ENCODE peak calls at places on chromosome X, in five cellular contexts. A is H1, D is mesenchymal stem cell, K is trophoblast cell, B is H9. E is an unnamed sample.

GRCh38 chrX:39484159-39484558 is 613.6 kb downstream of the BCOR start:
- DNase-seq in A (no peak), D (no peak), K (no peak), B (no peak), E (no peak)

GRCh38 chrX:23114256-23114655 is 114.5 kb downstream of the DDX53 start:
- DNase-seq in A (no peak), D (no peak), K (peak), B (no peak), E (no peak)

GRCh38 chrX:45557390-45557789 is 356.7 kb upstream of the DIPK2B start:
- DNase-seq in A (no peak), D (peak), K (no peak), B (no peak), E (no peak)

GRCh38 chrX:68440940-68441339 is 7.6 kb upstream of the OPHN1 start:
- DNase-seq in A (no peak), D (peak), K (no peak), B (no peak), E (no peak)

GRCh38 chrX:46759645-46759974 is 692 bp upstream of the SLC9A7 start:
- DNase-seq in A (no peak), D (no peak), K (no peak), B (no peak), E (peak)

GRCh38 chrX:13048265-13048664 is 3.8 kb upstream of the FAM9C start:
- DNase-seq in A (no peak), D (peak), K (no peak), B (no peak), E (no peak)

GRCh38 chrX:70485466-70485865 is 40.8 kb downstream of the DLG3 start:
- DNase-seq in A (no peak), D (no peak), K (peak), B (no peak), E (no peak)

GRCh38 chrX:118530537-118530936 is 34.9 kb downstream of the DOCK11 start:
- DNase-seq in A (no peak), D (peak), K (no peak), B (no peak), E (no peak)

GRCh38 chrX:115409551-115409950 is 120.0 kb downstream of the LUZP4 start:
- DNase-seq in A (no peak), D (no peak), K (peak), B (no peak), E (no peak)

GRCh38 chrX:131987252-131987651 is 35.9 kb upstream of the STK26 start:
- DNase-seq in A (no peak), D (no peak), K (peak), B (no peak), E (no peak)

GRCh38 chrX:29826651-29827206 is 388.6 kb upstream of the MAGEB2 start:
- DNase-seq in A (no peak), D (no peak), K (no peak), B (no peak), E (no peak)
- H2BK12ac ChIP-seq in A (no peak), D (no peak), K (no peak), B (no peak), E (no peak)

DNA sequence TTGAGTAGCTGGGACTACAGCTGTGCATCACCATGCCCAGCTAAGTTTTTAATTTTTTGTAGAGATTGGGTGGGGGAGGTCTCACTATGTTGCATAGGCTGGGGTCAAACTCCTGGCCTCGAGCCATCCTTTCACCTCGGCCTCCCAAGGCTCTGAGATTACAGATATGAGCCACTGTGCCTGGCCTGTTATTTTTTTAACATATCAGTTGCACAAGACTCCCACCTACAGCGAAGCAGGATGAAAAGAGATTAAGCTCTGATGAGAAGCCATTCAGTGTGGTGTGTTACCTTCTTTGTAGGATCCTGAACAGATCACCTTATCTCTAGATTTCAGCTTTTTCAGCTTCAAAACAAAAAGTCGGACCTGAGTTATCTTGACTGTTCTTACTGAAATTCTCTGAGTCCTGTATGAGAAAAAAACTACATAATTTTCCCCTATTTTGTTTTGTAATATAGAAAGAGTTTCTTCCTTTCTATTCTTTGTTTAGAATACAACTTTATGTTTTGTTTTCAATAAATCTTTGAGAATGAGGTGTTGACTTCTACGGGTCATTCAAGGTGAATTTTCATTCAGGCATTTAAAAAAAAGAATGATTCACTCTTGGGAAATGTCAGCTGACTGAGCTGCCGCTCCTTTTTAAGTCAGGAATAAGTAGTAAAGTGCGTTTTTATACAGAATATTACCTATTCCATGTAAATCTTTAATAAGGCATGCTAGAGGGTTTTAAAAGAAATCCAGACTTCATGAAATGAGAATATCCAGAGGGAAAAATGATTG is 134.6 kb downstream of the ARSF start:
- DNase-seq in A (no peak), D (peak), K (peak), B (no peak), E (no peak)
- H2BK120ac ChIP-seq in A (no peak), D (peak), K (no peak), B (no peak), E (no peak)

DNA sequence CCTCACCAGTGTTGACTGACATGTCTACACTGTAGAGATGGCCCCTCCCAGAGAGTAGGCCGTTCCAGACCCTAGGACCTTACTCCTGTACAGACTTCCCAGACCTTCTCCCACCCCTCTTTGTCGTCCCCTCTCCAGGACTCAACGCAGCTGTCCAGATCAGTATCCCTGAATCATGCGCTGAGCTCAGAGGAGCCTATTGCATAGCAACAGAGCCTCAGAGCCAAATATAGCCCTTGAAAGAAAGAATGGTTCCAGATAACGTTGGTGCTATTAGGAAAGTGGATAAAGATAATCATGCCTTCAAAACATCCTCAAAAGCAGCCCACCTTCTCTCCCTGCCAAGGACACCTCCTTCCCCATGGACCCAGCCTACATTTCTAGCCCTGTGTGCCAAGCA is 27.8 kb upstream of the NXF3 start:
- DNase-seq in A (no peak), D (no peak), K (no peak), B (no peak), E (no peak)
- H2BK12ac ChIP-seq in A (no peak), D (no peak), K (no peak), B (no peak), E (no peak)

GRCh38 chrX:139044680-139045079 is 333.2 kb upstream of the FGF13 start:
- DNase-seq in A (no peak), D (no peak), K (no peak), B (no peak), E (no peak)
- H2BK120ac ChIP-seq in A (no peak), D (no peak), K (no peak), B (no peak), E (no peak)